ENCODE peak calls at places on chromosomes 5 and 9, in ten cellular contexts. One of them, this sample, is unnamed.

GRCh38 chr9:105359899-105360298 is 87.9 kb upstream of the FSD1L start:
- DNase-seq in stimulated activated CD4-positive, alpha-beta T cell treated with anti-CD3 and anti-CD28 coated beads, Interleukin-2, amount 100 ng/mL, for 48 hours: peak; percentile 55
- DNase-seq in fibroblast of pulmonary artery: peak; percentile 33
- DNase-seq in coronary artery: no peak
- DNase-seq in MG63: no peak
- DNase-seq in retina: no peak
- DNase-seq in SK-MEL-5: peak; percentile 57
- DNase-seq in activated T-cell treated with anti-CD3 and anti-CD28 coated beads, Interleukin-2, amount 50 U/mL, for 48 hours: peak; percentile 72
- DNase-seq in pons: no peak
- DNase-seq in heart left ventricle: no peak
- DNase-seq in this sample: peak; percentile 18

GRCh38 chr9:129102791-129103594 is 7.6 kb downstream of the CRAT start:
- DNase-seq in pons: peak; percentile 33
- DNase-seq in coronary artery: no peak
- DNase-seq in fibroblast of pulmonary artery: peak; percentile 52
- DNase-seq in SK-MEL-5: peak; percentile 77
- DNase-seq in retina: peak; percentile 36
- DNase-seq in MG63: peak; percentile 39
- DNase-seq in heart left ventricle: peak; percentile 45
- DNase-seq in stimulated activated CD4-positive, alpha-beta T cell treated with anti-CD3 and anti-CD28 coated beads, Interleukin-2, amount 100 ng/mL, for 48 hours: no peak
- DNase-seq in activated T-cell treated with anti-CD3 and anti-CD28 coated beads, Interleukin-2, amount 50 U/mL, for 48 hours: peak; percentile 43
- DNase-seq in this sample: peak; percentile 59

GRCh38 chr9:97772145-97772544 is 75.0 kb upstream of the XPA start:
- DNase-seq in pons: no peak
- DNase-seq in stimulated activated CD4-positive, alpha-beta T cell treated with anti-CD3 and anti-CD28 coated beads, Interleukin-2, amount 100 ng/mL, for 48 hours: no peak
- DNase-seq in coronary artery: no peak
- DNase-seq in activated T-cell treated with anti-CD3 and anti-CD28 coated beads, Interleukin-2, amount 50 U/mL, for 48 hours: no peak
- DNase-seq in MG63: no peak
- DNase-seq in heart left ventricle: no peak
- DNase-seq in retina: peak; percentile 39
- DNase-seq in SK-MEL-5: no peak
- DNase-seq in fibroblast of pulmonary artery: no peak
- DNase-seq in this sample: no peak

GRCh38 chr5:175887463-175887862 is 16.1 kb downstream of the CPLX2 start:
- DNase-seq in retina: no peak
- DNase-seq in coronary artery: no peak
- DNase-seq in heart left ventricle: no peak
- DNase-seq in fibroblast of pulmonary artery: no peak
- DNase-seq in activated T-cell treated with anti-CD3 and anti-CD28 coated beads, Interleukin-2, amount 50 U/mL, for 48 hours: no peak
- DNase-seq in stimulated activated CD4-positive, alpha-beta T cell treated with anti-CD3 and anti-CD28 coated beads, Interleukin-2, amount 100 ng/mL, for 48 hours: no peak
- DNase-seq in pons: no peak
- DNase-seq in MG63: no peak
- DNase-seq in SK-MEL-5: no peak
- DNase-seq in this sample: no peak

GRCh38 chr5:67182406-67182805 is 14.2 kb downstream of the CD180 start:
- DNase-seq in heart left ventricle: peak; percentile 36
- DNase-seq in activated T-cell treated with anti-CD3 and anti-CD28 coated beads, Interleukin-2, amount 50 U/mL, for 48 hours: no peak
- DNase-seq in coronary artery: peak; percentile 85
- DNase-seq in pons: no peak
- DNase-seq in SK-MEL-5: no peak
- DNase-seq in MG63: peak; percentile 44
- DNase-seq in stimulated activated CD4-positive, alpha-beta T cell treated with anti-CD3 and anti-CD28 coated beads, Interleukin-2, amount 100 ng/mL, for 48 hours: no peak
- DNase-seq in retina: no peak
- DNase-seq in fibroblast of pulmonary artery: peak; percentile 82
- DNase-seq in this sample: peak; percentile 78

GRCh38 chr5:118548761-118549160 is 439.6 kb downstream of the DTWD2 start:
- DNase-seq in MG63: peak; percentile 34
- DNase-seq in heart left ventricle: no peak
- DNase-seq in activated T-cell treated with anti-CD3 and anti-CD28 coated beads, Interleukin-2, amount 50 U/mL, for 48 hours: no peak
- DNase-seq in fibroblast of pulmonary artery: peak; percentile 56
- DNase-seq in stimulated activated CD4-positive, alpha-beta T cell treated with anti-CD3 and anti-CD28 coated beads, Interleukin-2, amount 100 ng/mL, for 48 hours: no peak
- DNase-seq in pons: no peak
- DNase-seq in retina: no peak
- DNase-seq in SK-MEL-5: peak; percentile 8
- DNase-seq in coronary artery: no peak
- DNase-seq in this sample: peak; percentile 60

GRCh38 chr5:115580941-115581340 is 21.3 kb downstream of the TICAM2 start:
- DNase-seq in heart left ventricle: no peak
- DNase-seq in fibroblast of pulmonary artery: no peak
- DNase-seq in pons: no peak
- DNase-seq in coronary artery: no peak
- DNase-seq in stimulated activated CD4-positive, alpha-beta T cell treated with anti-CD3 and anti-CD28 coated beads, Interleukin-2, amount 100 ng/mL, for 48 hours: no peak
- DNase-seq in retina: no peak
- DNase-seq in SK-MEL-5: no peak
- DNase-seq in MG63: no peak
- DNase-seq in activated T-cell treated with anti-CD3 and anti-CD28 coated beads, Interleukin-2, amount 50 U/mL, for 48 hours: no peak
- DNase-seq in this sample: no peak

GRCh38 chr5:34524123-34524522 is 132.0 kb upstream of the RAI14 start:
- DNase-seq in pons: no peak
- DNase-seq in stimulated activated CD4-positive, alpha-beta T cell treated with anti-CD3 and anti-CD28 coated beads, Interleukin-2, amount 100 ng/mL, for 48 hours: no peak
- DNase-seq in retina: peak; percentile 9
- DNase-seq in heart left ventricle: no peak
- DNase-seq in coronary artery: no peak
- DNase-seq in fibroblast of pulmonary artery: peak; percentile 67
- DNase-seq in activated T-cell treated with anti-CD3 and anti-CD28 coated beads, Interleukin-2, amount 50 U/mL, for 48 hours: no peak
- DNase-seq in MG63: peak; percentile 56
- DNase-seq in SK-MEL-5: no peak
- DNase-seq in this sample: peak; percentile 58

This sample was measured in cardiac fibroblast.